ENCODE peak calls at places on chromosomes 1 and 21, in six cellular contexts. P is hepatocyte, C is RWPE1, L is MM.1S, H is Calu3, S is fibroblast of pulmonary artery. Q is an unnamed sample.
A peak's percentile ranks its signal among the peaks of the same experiment; 100 is the strongest.

GRCh38 chr1:40662864-40663263 is 2.6 kb downstream of the RIMS3 start:
- DNase-seq in P (no peak), C (peak; percentile 49), L (no peak), H (no peak), S (no peak), Q (no peak)

GRCh38 chr1:207944571-207944970 is 33.6 kb upstream of the CD34 start:
- DNase-seq in P (no peak), C (peak; percentile 53), L (no peak), H (no peak), S (peak; percentile 66), Q (no peak)

GRCh38 chr21:42646836-42647235 is 6.6 kb upstream of the PDE9A start:
- DNase-seq in P (no peak), C (no peak), L (no peak), H (no peak), S (no peak), Q (no peak)

GRCh38 chr1:199272107-199272506 is 633.3 kb downstream of the PTPRC start:
- DNase-seq in P (peak; percentile 8), C (peak; percentile 63), L (no peak), H (peak; percentile 14), S (peak; percentile 88), Q (no peak)

GRCh38 chr1:59569198-59569597 is 245.6 kb upstream of the HOOK1 start:
- DNase-seq in P (no peak), C (no peak), L (no peak), H (no peak), S (no peak), Q (no peak)

GRCh38 chr1:162003825-162004205 is 19.9 kb downstream of the OLFML2B start:
- DNase-seq in P (peak; percentile 20), C (peak; percentile 68), L (peak; percentile 9), H (no peak), S (peak; percentile 40), Q (no peak)

GRCh38 chr1:11898086-11898785 is 28.0 kb downstream of the KIAA2013 start:
- DNase-seq in P (no peak), C (no peak), L (no peak), H (no peak), S (no peak), Q (no peak)

GRCh38 chr1:57550092-57550491 is 126.2 kb upstream of the DAB1 start:
- DNase-seq in P (no peak), C (no peak), L (peak; percentile 27), H (no peak), S (no peak), Q (no peak)

GRCh38 chr1:19762175-19762779 is 37.4 kb downstream of the TMCO4 start:
- DNase-seq in P (peak; percentile 30), C (peak; percentile 43), L (no peak), H (peak; percentile 55), S (peak; percentile 39), Q (peak; percentile 30)

GRCh38 chr1:2630498-2631135 is 2.2 kb downstream of the MMEL1 start:
- DNase-seq in P (no peak), C (no peak), L (no peak), H (no peak), S (no peak), Q (no peak)

GRCh38 chr1:154276797-154277196 is 4.4 kb downstream of the HAX1 start:
- DNase-seq in P (no peak), C (no peak), L (no peak), H (peak; percentile 31), S (no peak), Q (no peak)

GRCh38 chr1:64581786-64582185 is 111.9 kb downstream of the CACHD1 start:
- DNase-seq in P (no peak), C (no peak), L (no peak), H (no peak), S (no peak), Q (no peak)

DNA sequence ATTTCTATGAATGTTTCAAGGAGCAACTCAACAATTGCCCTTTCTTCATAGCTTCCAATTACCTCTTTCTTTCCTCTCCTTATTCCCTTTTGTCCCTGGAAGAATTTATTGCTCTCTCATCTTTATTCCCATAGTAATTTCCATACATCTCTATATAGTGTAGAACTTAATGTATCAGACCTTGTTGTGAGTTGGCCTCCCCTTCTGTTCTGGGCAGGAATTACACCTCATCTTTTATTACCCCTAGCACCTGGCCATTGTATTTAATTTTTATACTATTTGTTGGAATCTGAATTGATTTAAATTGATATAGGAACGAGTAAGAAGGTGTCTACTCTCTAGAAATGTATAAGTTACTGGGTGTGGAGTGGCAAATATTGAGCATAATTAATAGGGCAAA is 114.5 kb downstream of the CACHD1 start:
- DNase-seq in P (no peak), C (no peak), L (no peak), H (no peak), S (no peak), Q (no peak)
- TF ChIP-seq CTCF in P (peak; percentile 8), C (no peak), L (peak; percentile 10), H (no peak), S (peak; percentile 37), Q (no peak)

GRCh38 chr1:157948547-157949152 is 44.8 kb upstream of the KIRREL1 start:
- DNase-seq in P (peak; percentile 77), C (peak; percentile 23), L (peak; percentile 74), H (peak; percentile 61), S (peak; percentile 53), Q (no peak)
- TF ChIP-seq CTCF in P (peak; percentile 70), C (no peak), L (peak; percentile 88), H (peak; percentile 72), S (peak; percentile 56), Q (no peak)

DNA sequence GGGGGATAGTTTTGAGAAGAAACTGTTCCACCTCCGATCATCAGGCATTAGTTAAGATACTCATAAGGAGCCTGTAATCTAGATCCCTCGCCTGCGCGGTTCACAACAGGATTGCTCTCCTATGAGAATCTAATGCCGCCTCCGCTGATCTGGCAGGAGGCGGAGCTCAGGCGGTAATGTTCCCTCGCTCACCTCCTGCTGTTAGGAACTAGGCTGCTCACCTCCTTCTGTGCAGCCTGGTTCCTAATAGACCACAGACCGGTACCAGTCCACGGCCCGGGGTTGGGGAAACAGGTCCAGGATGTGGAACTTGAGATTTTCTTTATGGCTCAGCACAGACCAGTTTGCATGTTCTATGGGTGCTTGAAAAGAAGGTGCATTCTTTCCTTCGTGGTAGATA is 27.2 kb upstream of the FAM3B start:
- DNase-seq in P (peak; percentile 29), C (no peak), L (no peak), H (no peak), S (peak; percentile 4), Q (no peak)
- TF ChIP-seq CTCF in P (no peak), C (no peak), L (no peak), H (no peak), S (no peak), Q (no peak)

DNA sequence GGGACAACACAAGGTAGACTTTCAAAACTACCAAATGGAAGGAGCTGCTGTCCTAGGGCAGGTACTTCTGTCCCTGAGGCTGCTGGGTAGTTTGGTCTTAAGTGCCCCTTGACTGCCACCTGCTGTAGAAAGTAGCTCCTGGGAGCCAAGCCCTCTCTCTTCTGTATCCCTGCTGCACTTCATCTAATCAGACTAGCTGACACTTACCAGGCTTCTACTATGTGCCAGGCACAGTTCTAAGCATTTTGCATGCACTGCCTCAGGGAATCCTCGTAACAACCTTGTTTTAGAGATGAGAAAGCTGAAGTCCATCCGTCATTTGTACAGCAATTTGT is 15.9 kb upstream of the SRSF4 start:
- DNase-seq in P (peak; percentile 82), C (no peak), L (peak; percentile 60), H (peak; percentile 42), S (peak; percentile 57), Q (no peak)
- TF ChIP-seq CTCF in P (peak; percentile 50), C (no peak), L (peak; percentile 62), H (peak; percentile 38), S (peak; percentile 50), Q (peak; percentile 11)

DNA sequence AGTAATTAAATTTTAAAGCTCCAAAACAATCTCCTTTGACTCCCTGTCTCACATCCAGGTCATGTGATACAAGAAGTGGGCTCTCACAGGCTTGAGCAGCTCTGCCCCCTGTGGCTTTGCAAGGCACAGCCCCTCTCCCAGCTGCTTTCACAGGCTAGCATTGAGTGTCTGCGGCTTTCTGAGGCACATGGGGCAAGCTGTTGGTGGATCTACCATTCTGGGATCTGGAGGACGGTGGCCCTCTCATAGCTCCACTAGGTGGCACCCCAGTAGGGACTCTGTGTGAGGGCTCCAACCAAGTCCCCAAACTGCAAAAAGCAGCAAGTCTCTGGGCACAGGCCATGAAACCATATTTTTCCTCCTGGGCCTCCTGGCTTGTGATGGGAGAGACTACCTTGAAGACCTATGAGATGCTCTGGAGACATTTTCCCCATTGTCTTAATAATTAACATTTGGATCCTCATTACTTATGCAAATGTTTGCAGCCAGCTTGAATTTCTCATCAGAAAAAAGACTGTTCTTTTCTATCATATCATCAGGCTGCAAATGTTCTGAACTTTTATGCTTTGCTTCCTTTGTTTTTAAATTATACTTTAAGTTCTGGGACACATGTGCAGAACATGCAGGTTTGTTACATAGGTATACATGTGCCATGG is 554.1 kb upstream of the OLFM3 start:
- DNase-seq in P (peak; percentile 20), C (no peak), L (peak; percentile 9), H (no peak), S (peak; percentile 45), Q (no peak)
- TF ChIP-seq CTCF in P (peak; percentile 36), C (no peak), L (no peak), H (no peak), S (peak; percentile 61), Q (no peak)

DNA sequence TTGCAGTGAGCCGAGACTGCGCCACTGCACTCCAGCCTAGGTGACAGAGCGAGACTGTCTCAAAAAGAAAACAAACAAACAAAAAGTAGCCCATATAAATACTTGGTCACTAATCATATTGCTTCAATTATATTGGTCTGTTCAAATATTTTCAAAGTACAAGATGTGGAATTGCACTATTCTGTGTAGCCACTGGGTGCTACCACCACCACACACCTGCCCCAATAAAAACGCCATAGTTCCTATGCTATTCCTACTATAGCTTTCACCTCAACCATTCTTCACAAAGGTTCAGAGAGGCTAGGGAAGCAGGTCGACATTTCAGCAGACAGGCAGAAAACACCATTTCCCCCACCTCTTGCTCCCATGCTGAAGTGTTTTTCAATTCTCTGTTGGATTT is 16.7 kb downstream of the NDC1 start:
- DNase-seq in P (no peak), C (no peak), L (no peak), H (no peak), S (no peak), Q (no peak)
- TF ChIP-seq CTCF in P (no peak), C (no peak), L (no peak), H (no peak), S (no peak), Q (no peak)

DNA sequence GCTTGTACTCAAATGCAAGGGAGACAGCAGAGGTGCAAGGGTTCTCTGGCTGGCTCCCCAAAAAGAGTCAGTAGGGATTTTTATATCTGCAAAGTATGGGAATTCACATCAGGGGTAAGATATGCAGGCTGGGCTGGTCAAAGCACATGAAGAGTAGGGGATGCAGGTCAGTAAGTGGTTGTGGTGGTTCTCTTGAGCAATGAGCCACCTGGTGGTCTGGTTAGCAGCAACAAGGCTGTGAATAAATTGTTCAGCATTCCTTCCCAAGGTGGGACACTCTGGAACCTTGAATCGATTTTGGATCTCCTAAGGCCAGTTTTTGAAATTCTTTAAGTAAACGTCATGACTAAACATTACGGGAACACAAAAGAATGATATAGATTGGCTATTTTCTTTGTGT is 563.0 kb upstream of the NEGR1 start:
- DNase-seq in P (peak; percentile 26), C (no peak), L (no peak), H (peak; percentile 22), S (peak; percentile 23), Q (no peak)
- TF ChIP-seq CTCF in P (peak; percentile 24), C (no peak), L (no peak), H (no peak), S (peak; percentile 29), Q (no peak)

Q was measured in uterus.